ENCODE peak calls at places on chromosome 20, in eight cellular contexts. One of them, this sample, is unnamed.
A peak's percentile ranks its signal among the peaks of the same experiment; 100 is the strongest.

GRCh38 chr20:20755227-20755626 is 42.8 kb upstream of the RALGAPA2 start:
- DNase-seq in cardiac septum: no peak
- DNase-seq in stimulated activated CD4-positive, alpha-beta T cell treated with anti-CD3 and anti-CD28 coated beads, Interleukin-12 subunit alpha, Interleukin-12 subunit beta, amount 100 ng/mL, for 48 hours: no peak
- DNase-seq in AG04450: no peak
- DNase-seq in astrocyte of the spinal cord: no peak
- DNase-seq in RWPE1: no peak
- DNase-seq in effector memory CD4-positive, alpha-beta T cell: no peak
- DNase-seq in effector memory CD8-positive, alpha-beta T cell: no peak
- DNase-seq in this sample: no peak

GRCh38 chr20:32891926-32892660 is 33.4 kb downstream of the EFCAB8 start:
- DNase-seq in effector memory CD8-positive, alpha-beta T cell: no peak
- DNase-seq in astrocyte of the spinal cord: no peak
- DNase-seq in stimulated activated CD4-positive, alpha-beta T cell treated with anti-CD3 and anti-CD28 coated beads, Interleukin-12 subunit alpha, Interleukin-12 subunit beta, amount 100 ng/mL, for 48 hours: no peak
- DNase-seq in AG04450: no peak
- DNase-seq in RWPE1: no peak
- DNase-seq in cardiac septum: no peak
- DNase-seq in effector memory CD4-positive, alpha-beta T cell: no peak
- DNase-seq in this sample: no peak

GRCh38 chr20:18233408-18233943 is 54.9 kb upstream of the ZNF133 start:
- DNase-seq in astrocyte of the spinal cord: no peak
- DNase-seq in cardiac septum: no peak
- DNase-seq in effector memory CD4-positive, alpha-beta T cell: no peak
- DNase-seq in stimulated activated CD4-positive, alpha-beta T cell treated with anti-CD3 and anti-CD28 coated beads, Interleukin-12 subunit alpha, Interleukin-12 subunit beta, amount 100 ng/mL, for 48 hours: no peak
- DNase-seq in RWPE1: no peak
- DNase-seq in effector memory CD8-positive, alpha-beta T cell: no peak
- DNase-seq in AG04450: no peak
- DNase-seq in this sample: no peak

GRCh38 chr20:45061244-45061643 is 39.7 kb downstream of the KCNS1 start:
- DNase-seq in effector memory CD4-positive, alpha-beta T cell: no peak
- DNase-seq in stimulated activated CD4-positive, alpha-beta T cell treated with anti-CD3 and anti-CD28 coated beads, Interleukin-12 subunit alpha, Interleukin-12 subunit beta, amount 100 ng/mL, for 48 hours: no peak
- DNase-seq in astrocyte of the spinal cord: peak; percentile 75
- DNase-seq in effector memory CD8-positive, alpha-beta T cell: no peak
- DNase-seq in cardiac septum: no peak
- DNase-seq in RWPE1: peak; percentile 98
- DNase-seq in AG04450: peak; percentile 51
- DNase-seq in this sample: no peak

GRCh38 chr20:1383621-1384404 is 9.0 kb downstream of the FKBP1A start:
- DNase-seq in effector memory CD4-positive, alpha-beta T cell: no peak
- DNase-seq in cardiac septum: no peak
- DNase-seq in AG04450: no peak
- DNase-seq in astrocyte of the spinal cord: no peak
- DNase-seq in RWPE1: no peak
- DNase-seq in stimulated activated CD4-positive, alpha-beta T cell treated with anti-CD3 and anti-CD28 coated beads, Interleukin-12 subunit alpha, Interleukin-12 subunit beta, amount 100 ng/mL, for 48 hours: no peak
- DNase-seq in effector memory CD8-positive, alpha-beta T cell: no peak
- DNase-seq in this sample: no peak

GRCh38 chr20:50274570-50275430 is 84.2 kb downstream of the CEBPB start:
- DNase-seq in AG04450: no peak
- DNase-seq in astrocyte of the spinal cord: no peak
- DNase-seq in stimulated activated CD4-positive, alpha-beta T cell treated with anti-CD3 and anti-CD28 coated beads, Interleukin-12 subunit alpha, Interleukin-12 subunit beta, amount 100 ng/mL, for 48 hours: no peak
- DNase-seq in cardiac septum: peak; percentile 93
- DNase-seq in effector memory CD8-positive, alpha-beta T cell: no peak
- DNase-seq in effector memory CD4-positive, alpha-beta T cell: no peak
- DNase-seq in RWPE1: no peak
- DNase-seq in this sample: no peak

GRCh38 chr20:60761056-60761455 is 491.0 kb upstream of the CDH4 start:
- DNase-seq in RWPE1: no peak
- DNase-seq in effector memory CD4-positive, alpha-beta T cell: no peak
- DNase-seq in effector memory CD8-positive, alpha-beta T cell: no peak
- DNase-seq in stimulated activated CD4-positive, alpha-beta T cell treated with anti-CD3 and anti-CD28 coated beads, Interleukin-12 subunit alpha, Interleukin-12 subunit beta, amount 100 ng/mL, for 48 hours: no peak
- DNase-seq in AG04450: no peak
- DNase-seq in cardiac septum: no peak
- DNase-seq in astrocyte of the spinal cord: no peak
- DNase-seq in this sample: no peak

GRCh38 chr20:48019496-48019895 is 234.2 kb upstream of the SULF2 start:
- DNase-seq in astrocyte of the spinal cord: no peak
- DNase-seq in cardiac septum: no peak
- DNase-seq in stimulated activated CD4-positive, alpha-beta T cell treated with anti-CD3 and anti-CD28 coated beads, Interleukin-12 subunit alpha, Interleukin-12 subunit beta, amount 100 ng/mL, for 48 hours: no peak
- DNase-seq in effector memory CD4-positive, alpha-beta T cell: no peak
- DNase-seq in AG04450: no peak
- DNase-seq in RWPE1: no peak
- DNase-seq in effector memory CD8-positive, alpha-beta T cell: no peak
- DNase-seq in this sample: no peak

GRCh38 chr20:10922521-10922920 is 248.7 kb upstream of the JAG1 start:
- DNase-seq in RWPE1: no peak
- DNase-seq in astrocyte of the spinal cord: no peak
- DNase-seq in stimulated activated CD4-positive, alpha-beta T cell treated with anti-CD3 and anti-CD28 coated beads, Interleukin-12 subunit alpha, Interleukin-12 subunit beta, amount 100 ng/mL, for 48 hours: no peak
- DNase-seq in AG04450: no peak
- DNase-seq in effector memory CD4-positive, alpha-beta T cell: no peak
- DNase-seq in effector memory CD8-positive, alpha-beta T cell: no peak
- DNase-seq in cardiac septum: no peak
- DNase-seq in this sample: no peak

GRCh38 chr20:23435675-23436539 is 3.6 kb upstream of the CSTL1 start:
- DNase-seq in cardiac septum: no peak
- DNase-seq in AG04450: no peak
- DNase-seq in RWPE1: no peak
- DNase-seq in astrocyte of the spinal cord: no peak
- DNase-seq in stimulated activated CD4-positive, alpha-beta T cell treated with anti-CD3 and anti-CD28 coated beads, Interleukin-12 subunit alpha, Interleukin-12 subunit beta, amount 100 ng/mL, for 48 hours: no peak
- DNase-seq in effector memory CD4-positive, alpha-beta T cell: no peak
- DNase-seq in effector memory CD8-positive, alpha-beta T cell: no peak
- DNase-seq in this sample: no peak

GRCh38 chr20:49381558-49382493 is 100.6 kb downstream of the KCNB1 start:
- DNase-seq in cardiac septum: peak; percentile 88
- DNase-seq in effector memory CD8-positive, alpha-beta T cell: no peak
- DNase-seq in RWPE1: peak; percentile 98
- DNase-seq in AG04450: no peak
- DNase-seq in stimulated activated CD4-positive, alpha-beta T cell treated with anti-CD3 and anti-CD28 coated beads, Interleukin-12 subunit alpha, Interleukin-12 subunit beta, amount 100 ng/mL, for 48 hours: no peak
- DNase-seq in astrocyte of the spinal cord: peak; percentile 87
- DNase-seq in effector memory CD4-positive, alpha-beta T cell: no peak
- DNase-seq in this sample: no peak

GRCh38 chr20:2246081-2246491 is 49.7 kb upstream of the TGM3 start:
- DNase-seq in stimulated activated CD4-positive, alpha-beta T cell treated with anti-CD3 and anti-CD28 coated beads, Interleukin-12 subunit alpha, Interleukin-12 subunit beta, amount 100 ng/mL, for 48 hours: no peak
- DNase-seq in effector memory CD4-positive, alpha-beta T cell: no peak
- DNase-seq in cardiac septum: no peak
- DNase-seq in astrocyte of the spinal cord: no peak
- DNase-seq in RWPE1: no peak
- DNase-seq in AG04450: no peak
- DNase-seq in effector memory CD8-positive, alpha-beta T cell: no peak
- DNase-seq in this sample: no peak

GRCh38 chr20:11267131-11267761 is 593.4 kb upstream of the JAG1 start:
- DNase-seq in cardiac septum: peak; percentile 76
- DNase-seq in stimulated activated CD4-positive, alpha-beta T cell treated with anti-CD3 and anti-CD28 coated beads, Interleukin-12 subunit alpha, Interleukin-12 subunit beta, amount 100 ng/mL, for 48 hours: no peak
- DNase-seq in RWPE1: peak; percentile 99
- DNase-seq in AG04450: peak; percentile 93
- DNase-seq in effector memory CD4-positive, alpha-beta T cell: no peak
- DNase-seq in effector memory CD8-positive, alpha-beta T cell: no peak
- DNase-seq in astrocyte of the spinal cord: peak; percentile 97
- DNase-seq in this sample: no peak

GRCh38 chr20:19699132-19699971 is 58.7 kb upstream of the RIN2 start:
- DNase-seq in effector memory CD4-positive, alpha-beta T cell: no peak
- DNase-seq in astrocyte of the spinal cord: peak; percentile 75
- DNase-seq in RWPE1: peak; percentile 76
- DNase-seq in AG04450: peak; percentile 42
- DNase-seq in stimulated activated CD4-positive, alpha-beta T cell treated with anti-CD3 and anti-CD28 coated beads, Interleukin-12 subunit alpha, Interleukin-12 subunit beta, amount 100 ng/mL, for 48 hours: no peak
- DNase-seq in effector memory CD8-positive, alpha-beta T cell: no peak
- DNase-seq in cardiac septum: no peak
- DNase-seq in this sample: no peak

GRCh38 chr20:577167-577791 is 32.8 kb downstream of the TCF15 start:
- DNase-seq in AG04450: no peak
- DNase-seq in effector memory CD4-positive, alpha-beta T cell: no peak
- DNase-seq in RWPE1: no peak
- DNase-seq in effector memory CD8-positive, alpha-beta T cell: no peak
- DNase-seq in cardiac septum: no peak
- DNase-seq in stimulated activated CD4-positive, alpha-beta T cell treated with anti-CD3 and anti-CD28 coated beads, Interleukin-12 subunit alpha, Interleukin-12 subunit beta, amount 100 ng/mL, for 48 hours: no peak
- DNase-seq in astrocyte of the spinal cord: no peak
- DNase-seq in this sample: no peak

GRCh38 chr20:8388146-8388545 is 256.1 kb downstream of the PLCB1 start:
- DNase-seq in AG04450: no peak
- DNase-seq in cardiac septum: no peak
- DNase-seq in RWPE1: no peak
- DNase-seq in stimulated activated CD4-positive, alpha-beta T cell treated with anti-CD3 and anti-CD28 coated beads, Interleukin-12 subunit alpha, Interleukin-12 subunit beta, amount 100 ng/mL, for 48 hours: no peak
- DNase-seq in effector memory CD8-positive, alpha-beta T cell: no peak
- DNase-seq in astrocyte of the spinal cord: peak; percentile 47
- DNase-seq in effector memory CD4-positive, alpha-beta T cell: no peak
- DNase-seq in this sample: no peak

GRCh38 chr20:25318471-25319240 is 70.8 kb downstream of the PYGB start:
- DNase-seq in effector memory CD8-positive, alpha-beta T cell: no peak
- DNase-seq in stimulated activated CD4-positive, alpha-beta T cell treated with anti-CD3 and anti-CD28 coated beads, Interleukin-12 subunit alpha, Interleukin-12 subunit beta, amount 100 ng/mL, for 48 hours: no peak
- DNase-seq in AG04450: no peak
- DNase-seq in cardiac septum: no peak
- DNase-seq in effector memory CD4-positive, alpha-beta T cell: no peak
- DNase-seq in astrocyte of the spinal cord: no peak
- DNase-seq in RWPE1: no peak
- DNase-seq in this sample: no peak

GRCh38 chr20:33645421-33645820 is 16.7 kb upstream of the C20orf144 start:
- DNase-seq in effector memory CD8-positive, alpha-beta T cell: no peak
- DNase-seq in AG04450: no peak
- DNase-seq in RWPE1: no peak
- DNase-seq in stimulated activated CD4-positive, alpha-beta T cell treated with anti-CD3 and anti-CD28 coated beads, Interleukin-12 subunit alpha, Interleukin-12 subunit beta, amount 100 ng/mL, for 48 hours: no peak
- DNase-seq in astrocyte of the spinal cord: no peak
- DNase-seq in cardiac septum: no peak
- DNase-seq in effector memory CD4-positive, alpha-beta T cell: no peak
- DNase-seq in this sample: no peak

GRCh38 chr20:23296841-23297701 is 53.5 kb upstream of the NXT1 start:
- DNase-seq in AG04450: no peak
- DNase-seq in RWPE1: no peak
- DNase-seq in effector memory CD8-positive, alpha-beta T cell: no peak
- DNase-seq in astrocyte of the spinal cord: peak; percentile 40
- DNase-seq in stimulated activated CD4-positive, alpha-beta T cell treated with anti-CD3 and anti-CD28 coated beads, Interleukin-12 subunit alpha, Interleukin-12 subunit beta, amount 100 ng/mL, for 48 hours: no peak
- DNase-seq in effector memory CD4-positive, alpha-beta T cell: no peak
- DNase-seq in cardiac septum: peak; percentile 20
- DNase-seq in this sample: no peak

GRCh38 chr20:61719691-61720347 is 345.9 kb downstream of the TAF4 start:
- DNase-seq in cardiac septum: no peak
- DNase-seq in astrocyte of the spinal cord: no peak
- DNase-seq in AG04450: no peak
- DNase-seq in stimulated activated CD4-positive, alpha-beta T cell treated with anti-CD3 and anti-CD28 coated beads, Interleukin-12 subunit alpha, Interleukin-12 subunit beta, amount 100 ng/mL, for 48 hours: no peak
- DNase-seq in effector memory CD8-positive, alpha-beta T cell: peak; percentile 46
- DNase-seq in RWPE1: no peak
- DNase-seq in effector memory CD4-positive, alpha-beta T cell: peak; percentile 23
- DNase-seq in this sample: peak; percentile 32

GRCh38 chr20:5933802-5934436 is 16.4 kb downstream of the TRMT6 start:
- DNase-seq in AG04450: no peak
- DNase-seq in astrocyte of the spinal cord: no peak
- DNase-seq in stimulated activated CD4-positive, alpha-beta T cell treated with anti-CD3 and anti-CD28 coated beads, Interleukin-12 subunit alpha, Interleukin-12 subunit beta, amount 100 ng/mL, for 48 hours: no peak
- DNase-seq in effector memory CD4-positive, alpha-beta T cell: no peak
- DNase-seq in effector memory CD8-positive, alpha-beta T cell: no peak
- DNase-seq in cardiac septum: no peak
- DNase-seq in RWPE1: peak; percentile 36
- DNase-seq in this sample: no peak

GRCh38 chr20:986733-987355 is 15.3 kb downstream of the RSPO4 start:
- DNase-seq in AG04450: no peak
- DNase-seq in effector memory CD4-positive, alpha-beta T cell: no peak
- DNase-seq in RWPE1: peak; percentile 34
- DNase-seq in stimulated activated CD4-positive, alpha-beta T cell treated with anti-CD3 and anti-CD28 coated beads, Interleukin-12 subunit alpha, Interleukin-12 subunit beta, amount 100 ng/mL, for 48 hours: no peak
- DNase-seq in effector memory CD8-positive, alpha-beta T cell: no peak
- DNase-seq in cardiac septum: no peak
- DNase-seq in astrocyte of the spinal cord: no peak
- DNase-seq in this sample: no peak

GRCh38 chr20:46576774-46577395 is 26.4 kb upstream of the OCSTAMP start:
- DNase-seq in effector memory CD4-positive, alpha-beta T cell: no peak
- DNase-seq in RWPE1: no peak
- DNase-seq in effector memory CD8-positive, alpha-beta T cell: no peak
- DNase-seq in astrocyte of the spinal cord: no peak
- DNase-seq in AG04450: no peak
- DNase-seq in stimulated activated CD4-positive, alpha-beta T cell treated with anti-CD3 and anti-CD28 coated beads, Interleukin-12 subunit alpha, Interleukin-12 subunit beta, amount 100 ng/mL, for 48 hours: no peak
- DNase-seq in cardiac septum: no peak
- DNase-seq in this sample: no peak

GRCh38 chr20:25246182-25246943 is 1.5 kb upstream of the PYGB start:
- DNase-seq in cardiac septum: no peak
- DNase-seq in astrocyte of the spinal cord: no peak
- DNase-seq in stimulated activated CD4-positive, alpha-beta T cell treated with anti-CD3 and anti-CD28 coated beads, Interleukin-12 subunit alpha, Interleukin-12 subunit beta, amount 100 ng/mL, for 48 hours: no peak
- DNase-seq in effector memory CD8-positive, alpha-beta T cell: no peak
- DNase-seq in AG04450: no peak
- DNase-seq in RWPE1: no peak
- DNase-seq in effector memory CD4-positive, alpha-beta T cell: no peak
- DNase-seq in this sample: no peak

GRCh38 chr20:18195931-18196330 is 58.3 kb downstream of the KAT14 start:
- DNase-seq in effector memory CD4-positive, alpha-beta T cell: no peak
- DNase-seq in stimulated activated CD4-positive, alpha-beta T cell treated with anti-CD3 and anti-CD28 coated beads, Interleukin-12 subunit alpha, Interleukin-12 subunit beta, amount 100 ng/mL, for 48 hours: no peak
- DNase-seq in effector memory CD8-positive, alpha-beta T cell: no peak
- DNase-seq in astrocyte of the spinal cord: no peak
- DNase-seq in RWPE1: no peak
- DNase-seq in cardiac septum: no peak
- DNase-seq in AG04450: no peak
- DNase-seq in this sample: no peak

GRCh38 chr20:6588296-6588695 is 179.2 kb upstream of the BMP2 start:
- DNase-seq in AG04450: no peak
- DNase-seq in stimulated activated CD4-positive, alpha-beta T cell treated with anti-CD3 and anti-CD28 coated beads, Interleukin-12 subunit alpha, Interleukin-12 subunit beta, amount 100 ng/mL, for 48 hours: no peak
- DNase-seq in effector memory CD8-positive, alpha-beta T cell: no peak
- DNase-seq in astrocyte of the spinal cord: peak; percentile 49
- DNase-seq in effector memory CD4-positive, alpha-beta T cell: no peak
- DNase-seq in cardiac septum: no peak
- DNase-seq in RWPE1: no peak
- DNase-seq in this sample: no peak

GRCh38 chr20:44888226-44889103 is 3.0 kb downstream of the YWHAB start:
- DNase-seq in effector memory CD4-positive, alpha-beta T cell: no peak
- DNase-seq in stimulated activated CD4-positive, alpha-beta T cell treated with anti-CD3 and anti-CD28 coated beads, Interleukin-12 subunit alpha, Interleukin-12 subunit beta, amount 100 ng/mL, for 48 hours: no peak
- DNase-seq in RWPE1: peak; percentile 78
- DNase-seq in AG04450: no peak
- DNase-seq in astrocyte of the spinal cord: no peak
- DNase-seq in effector memory CD8-positive, alpha-beta T cell: no peak
- DNase-seq in cardiac septum: no peak
- DNase-seq in this sample: no peak

GRCh38 chr20:25230177-25230831 is 17.6 kb upstream of the PYGB start:
- DNase-seq in astrocyte of the spinal cord: no peak
- DNase-seq in effector memory CD4-positive, alpha-beta T cell: no peak
- DNase-seq in AG04450: no peak
- DNase-seq in effector memory CD8-positive, alpha-beta T cell: no peak
- DNase-seq in cardiac septum: no peak
- DNase-seq in RWPE1: no peak
- DNase-seq in stimulated activated CD4-positive, alpha-beta T cell treated with anti-CD3 and anti-CD28 coated beads, Interleukin-12 subunit alpha, Interleukin-12 subunit beta, amount 100 ng/mL, for 48 hours: no peak
- DNase-seq in this sample: no peak

This sample was measured in T-helper 1 cell.